ENCODE peak calls at places on chromosomes 12 and 14, in five cellular contexts. One of them, this sample, is unnamed. For H3K4me1, the result is how much of the 10 kb centered on the place peaks cover.

GRCh38 chr14:83885748-83886382 is 1644.1 kb upstream of the FLRT2 start:
- DNase-seq in Karpas-422: no peak
- DNase-seq in fibroblast of lung: no peak
- DNase-seq in GM23338: no peak
- DNase-seq in CD8-positive, alpha-beta memory T cell: no peak
- DNase-seq in this sample: no peak

GRCh38 chr12:28267920-28268680 is 77.8 kb downstream of the CCDC91 start:
- DNase-seq in Karpas-422: no peak
- DNase-seq in fibroblast of lung: no peak
- DNase-seq in GM23338: no peak
- DNase-seq in CD8-positive, alpha-beta memory T cell: no peak
- DNase-seq in this sample: no peak

GRCh38 chr12:66587912-66588311 is 91.0 kb downstream of the GRIP1 start:
- DNase-seq in Karpas-422: no peak
- DNase-seq in fibroblast of lung: peak
- DNase-seq in GM23338: no peak
- DNase-seq in CD8-positive, alpha-beta memory T cell: no peak
- DNase-seq in this sample: peak

GRCh38 chr14:95313707-95314106 is 6.0 kb downstream of the CLMN start:
- DNase-seq in Karpas-422: peak
- DNase-seq in fibroblast of lung: peak
- DNase-seq in GM23338: no peak
- DNase-seq in CD8-positive, alpha-beta memory T cell: no peak
- DNase-seq in this sample: no peak

GRCh38 chr14:63551338-63551737 is 8.2 kb upstream of the PPP2R5E start:
- DNase-seq in Karpas-422: no peak
- DNase-seq in fibroblast of lung: no peak
- DNase-seq in GM23338: no peak
- DNase-seq in CD8-positive, alpha-beta memory T cell: no peak
- DNase-seq in this sample: no peak

GRCh38 chr14:68607081-68607851 is 185.6 kb downstream of the ZFP36L1 start:
- DNase-seq in Karpas-422: no peak
- DNase-seq in fibroblast of lung: peak
- DNase-seq in GM23338: peak
- DNase-seq in CD8-positive, alpha-beta memory T cell: no peak
- DNase-seq in this sample: no peak

GRCh38 chr14:102408729-102409128 is 46.0 kb downstream of the TECPR2 start:
- DNase-seq in Karpas-422: no peak
- DNase-seq in fibroblast of lung: no peak
- DNase-seq in GM23338: no peak
- DNase-seq in CD8-positive, alpha-beta memory T cell: no peak
- DNase-seq in this sample: no peak

GRCh38 chr14:93980464-93981201 is 4.3 kb upstream of the ASB2 start:
- DNase-seq in Karpas-422: no peak
- DNase-seq in fibroblast of lung: peak
- DNase-seq in GM23338: no peak
- DNase-seq in CD8-positive, alpha-beta memory T cell: no peak
- DNase-seq in this sample: no peak

GRCh38 chr12:103905730-103906349 is 24.4 kb upstream of the HSP90B1 start:
- DNase-seq in Karpas-422: no peak
- DNase-seq in fibroblast of lung: no peak
- DNase-seq in GM23338: no peak
- DNase-seq in CD8-positive, alpha-beta memory T cell: no peak
- DNase-seq in this sample: peak

GRCh38 chr14:51157012-51157411 is 62.1 kb upstream of the TRIM9 start:
- DNase-seq in Karpas-422: peak
- DNase-seq in fibroblast of lung: peak
- DNase-seq in GM23338: peak
- DNase-seq in CD8-positive, alpha-beta memory T cell: no peak
- DNase-seq in this sample: no peak

GRCh38 chr14:96297000-96297399 is 41.0 kb downstream of the BDKRB1 start:
- DNase-seq in Karpas-422: peak
- DNase-seq in fibroblast of lung: no peak
- DNase-seq in GM23338: peak
- DNase-seq in CD8-positive, alpha-beta memory T cell: peak
- DNase-seq in this sample: no peak

GRCh38 chr12:85874064-85874463 is at the start of gene NTS:
- DNase-seq in Karpas-422: peak
- DNase-seq in fibroblast of lung: no peak
- DNase-seq in GM23338: peak
- DNase-seq in CD8-positive, alpha-beta memory T cell: no peak
- DNase-seq in this sample: peak

GRCh38 chr12:22978962-22979361 is 354.0 kb downstream of the ETNK1 start:
- DNase-seq in Karpas-422: no peak
- DNase-seq in fibroblast of lung: peak
- DNase-seq in GM23338: no peak
- DNase-seq in CD8-positive, alpha-beta memory T cell: no peak
- DNase-seq in this sample: peak

GRCh38 chr12:29350080-29350479 is 30.9 kb downstream of the ERGIC2 start:
- DNase-seq in Karpas-422: no peak
- DNase-seq in fibroblast of lung: peak
- DNase-seq in GM23338: no peak
- DNase-seq in CD8-positive, alpha-beta memory T cell: no peak
- DNase-seq in this sample: peak

GRCh38 chr14:61720302-61720677 is 25.0 kb downstream of the HIF1A start:
- DNase-seq in Karpas-422: no peak
- DNase-seq in fibroblast of lung: no peak
- DNase-seq in GM23338: no peak
- DNase-seq in CD8-positive, alpha-beta memory T cell: no peak
- DNase-seq in this sample: no peak

GRCh38 chr14:72611956-72612500 is 281.9 kb downstream of the DPF3 start:
- DNase-seq in Karpas-422: no peak
- DNase-seq in fibroblast of lung: no peak
- DNase-seq in GM23338: no peak
- DNase-seq in CD8-positive, alpha-beta memory T cell: no peak
- DNase-seq in this sample: no peak

GRCh38 chr14:68283378-68284123 is 464.0 kb downstream of the RAD51B start:
- DNase-seq in Karpas-422: peak
- DNase-seq in fibroblast of lung: no peak
- DNase-seq in GM23338: no peak
- DNase-seq in CD8-positive, alpha-beta memory T cell: peak
- DNase-seq in this sample: no peak

GRCh38 chr14:97692084-97692483 is 894.9 kb downstream of the VRK1 start:
- DNase-seq in Karpas-422: no peak
- DNase-seq in fibroblast of lung: no peak
- DNase-seq in GM23338: no peak
- DNase-seq in CD8-positive, alpha-beta memory T cell: no peak
- DNase-seq in this sample: no peak

GRCh38 chr12:106358410-106359241 is 1.1 kb downstream of the POLR3B start:
- DNase-seq in Karpas-422: no peak
- DNase-seq in fibroblast of lung: peak
- DNase-seq in GM23338: no peak
- DNase-seq in CD8-positive, alpha-beta memory T cell: no peak
- DNase-seq in this sample: no peak

GRCh38 chr14:75223664-75224154 is 47.3 kb upstream of the TMED10 start:
- DNase-seq in Karpas-422: peak
- DNase-seq in fibroblast of lung: no peak
- DNase-seq in GM23338: peak
- DNase-seq in CD8-positive, alpha-beta memory T cell: no peak
- DNase-seq in this sample: no peak

GRCh38 chr12:95169368-95169767 is 47.9 kb downstream of the FGD6 start:
- DNase-seq in Karpas-422: no peak
- DNase-seq in fibroblast of lung: peak
- DNase-seq in GM23338: no peak
- DNase-seq in CD8-positive, alpha-beta memory T cell: no peak
- DNase-seq in this sample: peak

GRCh38 chr12:31234955-31235867 is 90.7 kb downstream of the SINHCAF start:
- DNase-seq in Karpas-422: no peak
- DNase-seq in fibroblast of lung: peak
- DNase-seq in GM23338: peak
- DNase-seq in CD8-positive, alpha-beta memory T cell: no peak
- DNase-seq in this sample: no peak

GRCh38 chr14:68978550-68978911 is 571 bp downstream of the ACTN1 start:
- DNase-seq in Karpas-422: peak
- DNase-seq in fibroblast of lung: peak
- DNase-seq in GM23338: peak
- DNase-seq in CD8-positive, alpha-beta memory T cell: peak
- DNase-seq in this sample: no peak

GRCh38 chr12:132620113-132620892 is 1.7 kb downstream of the P2RX2 start:
- DNase-seq in Karpas-422: no peak
- DNase-seq in fibroblast of lung: no peak
- DNase-seq in GM23338: no peak
- DNase-seq in CD8-positive, alpha-beta memory T cell: no peak
- DNase-seq in this sample: no peak

GRCh38 chr14:86787782-86788181 is 1205.2 kb downstream of the GALC start:
- DNase-seq in Karpas-422: no peak
- DNase-seq in fibroblast of lung: peak
- DNase-seq in GM23338: no peak
- DNase-seq in CD8-positive, alpha-beta memory T cell: no peak
- DNase-seq in this sample: no peak

GRCh38 chr14:69571449-69571878 is 3.2 kb downstream of the CCDC177 start:
- DNase-seq in Karpas-422: no peak
- DNase-seq in fibroblast of lung: no peak
- DNase-seq in GM23338: no peak
- DNase-seq in CD8-positive, alpha-beta memory T cell: no peak
- DNase-seq in this sample: no peak

GRCh38 chr12:28578361-28578760 is 388.1 kb downstream of the CCDC91 start:
- DNase-seq in Karpas-422: no peak
- DNase-seq in fibroblast of lung: no peak
- DNase-seq in GM23338: no peak
- DNase-seq in CD8-positive, alpha-beta memory T cell: no peak
- DNase-seq in this sample: peak

GRCh38 chr12:111428728-111429175 is 23.0 kb downstream of the SH2B3 start:
- DNase-seq in Karpas-422: no peak
- DNase-seq in fibroblast of lung: no peak
- DNase-seq in GM23338: no peak
- DNase-seq in CD8-positive, alpha-beta memory T cell: no peak
- DNase-seq in this sample: no peak

GRCh38 chr12:25970916-25971674 is 12.6 kb downstream of the RASSF8 start:
- DNase-seq in Karpas-422: no peak
- DNase-seq in fibroblast of lung: no peak
- DNase-seq in GM23338: no peak
- DNase-seq in CD8-positive, alpha-beta memory T cell: no peak
- DNase-seq in this sample: no peak

GRCh38 chr12:25970082-25970481 is 11.6 kb downstream of the RASSF8 start:
- DNase-seq in Karpas-422: no peak
- DNase-seq in fibroblast of lung: no peak
- DNase-seq in GM23338: no peak
- DNase-seq in CD8-positive, alpha-beta memory T cell: no peak
- DNase-seq in this sample: no peak

GRCh38 chr12:25972783-25973182 is 14.3 kb downstream of the RASSF8 start:
- DNase-seq in Karpas-422: no peak
- DNase-seq in fibroblast of lung: peak
- DNase-seq in GM23338: no peak
- DNase-seq in CD8-positive, alpha-beta memory T cell: no peak
- DNase-seq in this sample: no peak

GRCh38 chr12:25975179-25975578 is 16.7 kb downstream of the RASSF8 start:
- DNase-seq in Karpas-422: no peak
- DNase-seq in fibroblast of lung: no peak
- DNase-seq in GM23338: no peak
- DNase-seq in CD8-positive, alpha-beta memory T cell: no peak
- DNase-seq in this sample: no peak

DNA sequence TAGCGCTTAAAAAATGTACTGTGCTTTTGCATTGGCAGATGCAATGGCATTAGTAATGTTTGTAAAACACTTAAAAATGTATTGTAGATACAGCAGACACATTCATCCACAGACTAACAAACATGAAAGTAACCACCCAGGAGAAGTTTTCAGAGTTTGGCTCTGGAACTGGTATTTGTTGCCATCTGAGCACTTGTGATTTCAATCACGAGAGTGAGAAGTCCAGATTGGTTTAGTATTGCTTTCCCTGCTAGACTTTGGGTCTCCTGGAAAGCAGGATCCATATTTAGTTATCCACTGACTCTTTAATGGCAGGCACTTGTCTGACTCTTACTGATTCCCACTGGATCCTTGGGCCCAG is 13.2 kb downstream of the RASSF8 start:
- DNase-seq in Karpas-422: no peak
- DNase-seq in fibroblast of lung: no peak
- DNase-seq in GM23338: no peak
- DNase-seq in CD8-positive, alpha-beta memory T cell: no peak
- DNase-seq in this sample: no peak
- H3K4me1 ChIP-seq in Karpas-422: under half
- H3K4me1 ChIP-seq in fibroblast of lung: under half
- H3K4me1 ChIP-seq in GM23338: under half
- H3K4me1 ChIP-seq in CD8-positive, alpha-beta memory T cell: under half
- H3K4me1 ChIP-seq in this sample: under half

GRCh38 chr12:58413794-58414193 is 472.4 kb downstream of the ATP23 start:
- DNase-seq in Karpas-422: no peak
- DNase-seq in fibroblast of lung: peak
- DNase-seq in GM23338: no peak
- DNase-seq in CD8-positive, alpha-beta memory T cell: no peak
- DNase-seq in this sample: peak
- H3K4me1 ChIP-seq in Karpas-422: under half
- H3K4me1 ChIP-seq in fibroblast of lung: under half
- H3K4me1 ChIP-seq in GM23338: under half
- H3K4me1 ChIP-seq in CD8-positive, alpha-beta memory T cell: under half
- H3K4me1 ChIP-seq in this sample: under half

GRCh38 chr12:1842905-1843640 is 22.7 kb downstream of the LRTM2 start:
- DNase-seq in Karpas-422: no peak
- DNase-seq in fibroblast of lung: no peak
- DNase-seq in GM23338: no peak
- DNase-seq in CD8-positive, alpha-beta memory T cell: no peak
- DNase-seq in this sample: no peak
- H3K4me1 ChIP-seq in Karpas-422: under half
- H3K4me1 ChIP-seq in fibroblast of lung: under half
- H3K4me1 ChIP-seq in GM23338: under half
- H3K4me1 ChIP-seq in CD8-positive, alpha-beta memory T cell: under half
- H3K4me1 ChIP-seq in this sample: under half

DNA sequence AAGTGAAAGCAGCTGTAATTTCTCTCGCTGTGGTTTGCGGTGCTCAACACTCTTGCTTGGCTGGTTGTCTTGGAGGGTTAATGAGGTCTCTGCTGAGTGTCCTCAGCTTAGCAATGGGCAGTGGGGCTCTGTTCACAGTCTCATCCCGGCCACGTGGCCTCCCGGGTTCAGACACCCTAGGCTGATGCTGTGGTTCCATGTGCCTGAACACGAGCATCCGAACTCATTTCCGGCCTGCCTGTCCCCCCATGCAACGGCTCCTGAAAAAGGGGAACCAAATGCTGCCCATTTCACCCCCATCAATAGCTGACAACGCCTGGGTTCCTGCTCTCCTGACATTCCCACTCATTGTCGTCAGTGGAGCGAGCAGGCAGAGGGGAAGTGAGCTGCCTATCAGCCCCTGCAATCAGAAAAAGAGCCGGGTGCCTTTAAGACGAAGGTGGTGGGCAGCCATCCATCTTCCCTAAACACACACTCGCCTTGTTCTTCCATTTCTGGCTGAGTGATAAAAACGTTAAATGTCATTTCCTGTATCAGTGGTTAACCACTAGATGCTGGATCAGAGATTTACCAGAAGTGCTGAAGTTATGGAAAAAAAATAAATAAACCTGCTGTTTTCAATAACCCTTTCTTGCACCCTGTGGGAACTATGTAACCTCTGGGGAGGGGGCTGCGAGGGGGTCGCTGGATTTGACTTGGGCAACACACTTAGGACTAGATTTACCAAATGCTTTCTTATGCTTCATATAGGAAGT is 60.3 kb upstream of the BCL2L14 start:
- DNase-seq in Karpas-422: peak
- DNase-seq in fibroblast of lung: peak
- DNase-seq in GM23338: no peak
- DNase-seq in CD8-positive, alpha-beta memory T cell: peak
- DNase-seq in this sample: no peak
- H3K4me1 ChIP-seq in Karpas-422: under half
- H3K4me1 ChIP-seq in fibroblast of lung: under half
- H3K4me1 ChIP-seq in GM23338: under half
- H3K4me1 ChIP-seq in CD8-positive, alpha-beta memory T cell: under half
- H3K4me1 ChIP-seq in this sample: under half

GRCh38 chr12:69337325-69337724 is 10.9 kb upstream of the LYZ start:
- DNase-seq in Karpas-422: no peak
- DNase-seq in fibroblast of lung: no peak
- DNase-seq in GM23338: no peak
- DNase-seq in CD8-positive, alpha-beta memory T cell: no peak
- DNase-seq in this sample: no peak
- H3K4me1 ChIP-seq in Karpas-422: under half
- H3K4me1 ChIP-seq in fibroblast of lung: under half
- H3K4me1 ChIP-seq in GM23338: under half
- H3K4me1 ChIP-seq in CD8-positive, alpha-beta memory T cell: under half
- H3K4me1 ChIP-seq in this sample: under half